ENCODE peak calls at places on chromosomes 7 and 10, in nine cellular contexts. Q, G, O, C, Z, B, Y, H and L are unnamed samples.
A peak's percentile ranks its signal among the peaks of the same experiment; 100 is the strongest.

GRCh38 chr10:127012769-127013152 is 107.5 kb downstream of the DOCK1 start:
- DNase-seq in Y (peak; percentile 21), Z (peak; percentile 79), C (peak; percentile 80), G (peak; percentile 17), Q (peak; percentile 7), H (no peak), O (peak; percentile 29), B (no peak), L (no peak)

GRCh38 chr10:28411136-28411460 is 108.2 kb upstream of the MPP7 start:
- DNase-seq in C (no peak), Q (no peak), H (no peak), Z (no peak), B (no peak), O (no peak), G (no peak), Y (no peak), L (no peak)

GRCh38 chr7:16550671-16551070 is 24.0 kb downstream of the LRRC72 start:
- DNase-seq in Z (no peak), C (no peak), B (no peak), G (no peak), H (no peak), Q (no peak), O (no peak), Y (no peak), L (no peak)

GRCh38 chr10:90960355-90960814 is 39.5 kb upstream of the ANKRD1 start:
- DNase-seq in B (no peak), H (no peak), O (peak; percentile 70), Q (peak; percentile 15), Y (no peak), Z (peak; percentile 84), G (no peak), C (no peak), L (no peak)

GRCh38 chr7:136174477-136174876 is 197.3 kb upstream of the MTPN start:
- DNase-seq in Y (no peak), O (no peak), H (no peak), B (no peak), Q (no peak), Z (no peak), G (no peak), C (no peak), L (no peak)

GRCh38 chr10:13949844-13950542 is 363.2 kb downstream of the PRPF18 start:
- DNase-seq in O (peak; percentile 67), C (no peak), Z (peak; percentile 21), Q (no peak), G (no peak), Y (no peak), H (no peak), B (no peak), L (no peak)

GRCh38 chr7:25091757-25092156 is 33.3 kb downstream of the CYCS start:
- DNase-seq in Q (no peak), B (no peak), Y (no peak), O (no peak), C (no peak), H (no peak), Z (no peak), G (no peak), L (no peak)

GRCh38 chr10:132452216-132452650 is 55.2 kb downstream of the PWWP2B start:
- DNase-seq in Z (no peak), C (no peak), Y (no peak), O (no peak), H (peak; percentile 54), G (no peak), B (no peak), Q (no peak), L (no peak)

GRCh38 chr7:66529889-66530615 is 98.6 kb upstream of the KCTD7 start:
- DNase-seq in Y (no peak), C (no peak), Q (no peak), B (no peak), H (no peak), O (peak; percentile 13), G (peak; percentile 39), Z (no peak), L (no peak)

GRCh38 chr7:27154901-27155815 is 1.3 kb downstream of the HOXA7 start:
- DNase-seq in B (peak; percentile 57), G (no peak), H (peak; percentile 38), Z (no peak), Y (no peak), Q (no peak), O (no peak), C (no peak), L (peak; percentile 22)

GRCh38 chr7:22728416-22729029 is 1.5 kb downstream of the IL6 start:
- DNase-seq in B (no peak), G (peak; percentile 79), O (peak; percentile 77), Z (peak; percentile 66), H (peak; percentile 48), Q (peak; percentile 68), Y (no peak), C (no peak), L (no peak)

GRCh38 chr7:130942211-130942964 is 208.4 kb upstream of the KLF14 start:
- DNase-seq in Q (no peak), G (no peak), O (peak; percentile 41), C (no peak), Z (peak; percentile 70), Y (no peak), B (no peak), H (peak; percentile 35), L (no peak)

GRCh38 chr7:49773939-49774458 is 561 bp downstream of the VWC2 start:
- DNase-seq in Q (no peak), O (no peak), C (no peak), G (peak; percentile 50), Y (no peak), Z (no peak), H (no peak), B (no peak), L (no peak)

GRCh38 chr7:2926898-2927405 is 82.8 kb upstream of the GNA12 start:
- DNase-seq in Z (no peak), O (no peak), G (no peak), Q (no peak), Y (no peak), B (no peak), H (no peak), C (no peak), L (no peak)

GRCh38 chr7:84547326-84547725 is 352.7 kb upstream of the SEMA3A start:
- DNase-seq in O (no peak), B (no peak), Z (no peak), C (no peak), Y (no peak), Q (no peak), G (no peak), H (no peak), L (no peak)

GRCh38 chr10:94286898-94287297 is 75.8 kb downstream of the NOC3L start:
- DNase-seq in O (no peak), C (no peak), Y (no peak), Q (no peak), B (no peak), G (no peak), Z (no peak), H (no peak), L (no peak)

GRCh38 chr7:31890198-31890597 is 180.0 kb downstream of the PDE1C start:
- DNase-seq in Z (peak; percentile 18), H (no peak), Q (no peak), O (no peak), G (no peak), B (no peak), Y (no peak), C (no peak), L (no peak)

GRCh38 chr10:101120884-101121660 is 10.0 kb upstream of the TLX1 start:
- DNase-seq in B (no peak), Q (peak; percentile 51), H (peak; percentile 71), Z (no peak), G (no peak), Y (no peak), O (no peak), C (no peak), L (no peak)
- TF ChIP-seq CTCF in B (no peak), Q (no peak), H (no peak), Z (no peak), G (no peak), Y (no peak), O (no peak), C (no peak), L (no peak)

GRCh38 chr7:93332172-93332571 is 100.0 kb downstream of the VPS50 start:
- DNase-seq in Z (no peak), H (no peak), O (no peak), Q (no peak), C (no peak), B (no peak), G (no peak), Y (no peak), L (no peak)
- TF ChIP-seq CTCF in Z (no peak), H (no peak), O (no peak), Q (no peak), C (no peak), B (no peak), G (no peak), Y (no peak), L (no peak)

GRCh38 chr10:22005763-22006162 is 2.2 kb upstream of the DNAJC1 start:
- DNase-seq in G (no peak), Q (peak; percentile 46), B (no peak), C (no peak), Z (no peak), Y (no peak), H (peak; percentile 30), O (no peak), L (no peak)

GRCh38 chr10:22006379-22006884 is 2.9 kb upstream of the DNAJC1 start:
- DNase-seq in Q (no peak), Z (no peak), O (no peak), H (no peak), G (no peak), Y (no peak), C (no peak), B (no peak), L (no peak)

GRCh38 chr10:22003964-22004281 is 393 bp upstream of the DNAJC1 start:
- DNase-seq in B (no peak), Y (no peak), Q (no peak), H (no peak), Z (no peak), O (no peak), G (no peak), C (no peak), L (no peak)

GRCh38 chr10:22002531-22003110 is 909 bp downstream of the DNAJC1 start:
- DNase-seq in B (no peak), H (peak; percentile 54), Q (peak; percentile 69), Y (no peak), Z (peak; percentile 61), G (peak; percentile 12), C (no peak), O (peak; percentile 67), L (no peak)

GRCh38 chr10:22003111-22003963 is at the start of gene DNAJC1:
- DNase-seq in Y (peak; percentile 81), C (peak; percentile 98), Q (peak; percentile 99), Z (peak; percentile 97), G (peak; percentile 99), H (peak; percentile 98), B (peak; percentile 99), O (peak; percentile 96), L (peak; percentile 97)
- TF ChIP-seq CTCF in Y (no peak), C (no peak), Q (peak; percentile 7), Z (no peak), G (no peak), H (peak; percentile 31), B (no peak), O (peak; percentile 1), L (no peak)

GRCh38 chr10:109328001-109328400 is 595.3 kb downstream of the XPNPEP1 start:
- DNase-seq in Z (no peak), C (no peak), Q (no peak), Y (no peak), O (no peak), G (peak; percentile 8), B (no peak), H (no peak), L (no peak)
- TF ChIP-seq CTCF in Z (no peak), C (no peak), Q (no peak), Y (no peak), O (no peak), G (peak; percentile 13), B (no peak), H (no peak), L (no peak)